ENCODE peak calls at places on chromosomes 3 and 15, in six cellular contexts. Q is fibroblast of lung, R is neuronal stem cell, J is cardiac muscle cell, D is PC-3, B is Panc1. X is an unnamed sample. For H3K4me1, the result is how much of the 10 kb centered on the place peaks cover.

GRCh38 chr15:74802862-74803447 is 9.7 kb upstream of the LMAN1L start:
- DNase-seq in Q (no peak), R (no peak), J (no peak), D (no peak), B (no peak), X (no peak)

GRCh38 chr3:73364517-73364916 is 260.2 kb downstream of the PDZRN3 start:
- DNase-seq in Q (no peak), R (no peak), J (no peak), D (no peak), B (no peak), X (no peak)

GRCh38 chr3:181486496-181486895 is 225.2 kb upstream of the SOX2 start:
- DNase-seq in Q (peak), R (no peak), J (no peak), D (no peak), B (no peak), X (no peak)

GRCh38 chr15:65644282-65644681 is 22.5 kb downstream of the SLC24A1 start:
- DNase-seq in Q (no peak), R (no peak), J (no peak), D (no peak), B (no peak), X (no peak)

GRCh38 chr3:53074761-53075742 is 29.2 kb upstream of the SFMBT1 start:
- DNase-seq in Q (no peak), R (no peak), J (no peak), D (no peak), B (no peak), X (no peak)

GRCh38 chr3:102745881-102746280 is 311.1 kb downstream of the ZPLD1 start:
- DNase-seq in Q (peak), R (no peak), J (no peak), D (peak), B (no peak), X (no peak)

GRCh38 chr3:167675835-167676234 is 22.1 kb upstream of the WDR49 start:
- DNase-seq in Q (no peak), R (no peak), J (no peak), D (no peak), B (no peak), X (no peak)

GRCh38 chr15:38588672-38589071 is 24.1 kb upstream of the RASGRP1 start:
- DNase-seq in Q (peak), R (no peak), J (no peak), D (no peak), B (no peak), X (no peak)

GRCh38 chr3:64681015-64681414 is 6.8 kb downstream of the ADAMTS9 start:
- DNase-seq in Q (no peak), R (no peak), J (no peak), D (no peak), B (no peak), X (no peak)

GRCh38 chr3:33008282-33008681 is 56.8 kb downstream of the CCR4 start:
- DNase-seq in Q (no peak), R (no peak), J (no peak), D (no peak), B (no peak), X (no peak)

DNA sequence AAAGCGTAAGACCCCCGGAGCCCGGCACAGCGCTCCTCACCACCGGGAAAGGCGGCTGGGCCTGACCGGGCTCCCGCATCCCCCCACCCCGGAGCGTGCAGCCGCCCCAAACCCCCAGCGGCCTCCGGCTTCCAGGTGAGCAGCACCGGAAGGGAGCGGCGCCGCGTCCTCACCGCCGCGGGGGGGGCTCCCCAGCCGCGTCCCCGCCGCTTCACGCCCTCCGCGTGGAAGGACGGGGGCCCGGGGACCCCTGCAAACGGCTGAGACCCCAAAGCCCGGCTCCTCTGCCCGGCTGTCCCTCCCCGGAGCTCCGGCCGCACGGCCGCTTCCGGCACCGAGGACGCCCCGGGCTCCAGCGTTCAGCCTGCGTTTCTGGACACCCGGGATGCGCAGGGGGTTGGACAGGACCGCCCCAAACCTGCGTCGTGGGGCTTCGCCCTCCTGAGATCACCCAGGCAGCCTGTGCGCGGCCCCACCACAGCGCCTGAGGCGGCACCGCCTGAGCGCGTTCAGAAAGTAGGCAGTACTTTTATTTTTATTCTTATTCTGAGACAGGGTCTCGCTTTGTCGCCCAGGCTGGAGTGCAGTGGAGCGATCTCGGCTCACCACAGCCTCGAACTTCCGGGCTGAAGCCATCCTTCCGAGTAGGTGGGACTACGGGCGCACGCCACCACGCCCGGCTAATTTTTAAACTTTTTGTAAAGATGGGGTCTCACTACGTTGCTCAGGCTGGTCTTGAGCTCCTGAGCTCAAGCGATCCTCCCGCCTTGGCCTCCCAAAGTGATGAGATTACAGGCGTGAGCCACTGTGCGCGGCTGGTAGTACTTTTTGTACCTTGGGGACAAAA is 51.6 kb upstream of the BLM start:
- DNase-seq in Q (peak), R (no peak), J (peak), D (peak), B (no peak), X (peak)
- H3K4me1 ChIP-seq in Q (under half), R (under half), J (under half), D (under half), B (under half), X (under half)

GRCh38 chr3:134363381-134363755 is 10.9 kb downstream of the AMOTL2 start:
- DNase-seq in Q (no peak), R (no peak), J (peak), D (no peak), B (no peak), X (no peak)
- H3K4me3 ChIP-seq in Q (no peak), R (no peak), J (no peak), D (no peak), B (no peak), X (peak)

GRCh38 chr15:48566669-48567068 is 78.8 kb downstream of the FBN1 start:
- DNase-seq in Q (peak), R (no peak), J (no peak), D (no peak), B (no peak), X (no peak)
- H3K4me1 ChIP-seq in Q (under half), R (under half), J (under half), D (under half), B (under half), X (under half)

DNA sequence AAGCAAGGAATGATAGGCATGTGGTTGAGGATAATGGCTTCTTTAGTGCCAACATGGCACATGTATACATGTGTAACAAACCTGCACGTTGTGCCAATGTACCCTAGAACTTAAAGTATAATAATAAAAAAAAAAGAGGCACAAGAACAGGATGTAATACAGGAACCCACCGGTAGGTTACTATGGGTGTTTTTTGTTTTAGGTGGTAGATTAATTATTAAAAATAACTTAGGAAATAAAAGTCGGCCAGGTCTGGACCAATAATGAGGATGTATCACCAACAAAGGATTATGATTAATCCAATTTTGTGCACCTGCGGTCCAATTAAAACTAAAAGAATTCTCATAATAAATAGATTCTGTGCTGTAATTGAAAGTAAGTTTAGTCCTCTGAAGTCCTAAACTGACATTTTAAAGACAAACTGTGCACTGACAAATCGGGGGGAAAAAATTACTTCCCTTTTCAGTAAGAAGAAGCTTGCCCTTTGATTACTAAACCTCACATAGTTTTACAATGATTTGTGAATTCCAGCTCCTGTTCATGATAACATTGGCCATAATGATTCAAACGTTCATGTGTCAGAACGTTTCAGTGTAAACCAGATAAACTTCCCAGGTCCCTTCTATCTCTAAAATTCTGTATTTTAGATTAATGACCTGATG is 62.2 kb downstream of the CASR start:
- DNase-seq in Q (peak), R (no peak), J (no peak), D (peak), B (no peak), X (no peak)
- H3K4me3 ChIP-seq in Q (no peak), R (no peak), J (no peak), D (no peak), B (no peak), X (peak)

X was measured in tibial nerve.